ENCODE peak calls at places on chromosomes 13 and 19, in five cellular contexts. X, O, F, D and U are unnamed samples.

GRCh38 chr19:7923295-7924191 is 2.4 kb downstream of the CTXN1 start:
- DNase-seq in X (no peak), O (no peak), F (no peak), D (no peak), U (no peak)

GRCh38 chr13:45786293-45786920 is 65.1 kb downstream of the SIAH3 start:
- DNase-seq in X (no peak), O (no peak), F (no peak), D (no peak), U (no peak)

GRCh38 chr13:48750588-48751383 is 97.1 kb downstream of the CYSLTR2 start:
- DNase-seq in X (no peak), O (no peak), F (no peak), D (peak), U (no peak)

GRCh38 chr19:21115430-21115829 is 26.4 kb upstream of the ZNF431 start:
- DNase-seq in X (no peak), O (no peak), F (no peak), D (no peak), U (no peak)

GRCh38 chr19:10617409-10618121 is 7.8 kb upstream of the SLC44A2 start:
- DNase-seq in X (no peak), O (peak), F (no peak), D (peak), U (no peak)

GRCh38 chr13:108158746-108159145 is 56.6 kb downstream of the LIG4 start:
- DNase-seq in X (no peak), O (no peak), F (no peak), D (no peak), U (no peak)

GRCh38 chr13:67230774-67231480 is 791 bp upstream of the PCDH9 start:
- DNase-seq in X (peak), O (peak), F (peak), D (peak), U (peak)

GRCh38 chr13:111503376-111503775 is 182.9 kb downstream of the TEX29 start:
- DNase-seq in X (no peak), O (no peak), F (no peak), D (no peak), U (no peak)

GRCh38 chr19:10043286-10043927 is 30.1 kb downstream of the RDH8 start:
- DNase-seq in X (no peak), O (peak), F (no peak), D (peak), U (peak)

GRCh38 chr13:59437902-59438301 is 725.8 kb downstream of the DIAPH3 start:
- DNase-seq in X (no peak), O (no peak), F (no peak), D (no peak), U (peak)

GRCh38 chr13:48492123-48493075 is 40.5 kb downstream of the RCBTB2 start:
- DNase-seq in X (peak), O (no peak), F (no peak), D (no peak), U (peak)

GRCh38 chr13:91879360-91879759 is 480.9 kb downstream of the GPC5 start:
- DNase-seq in X (no peak), O (no peak), F (no peak), D (no peak), U (no peak)

GRCh38 chr13:57030671-57031070 is 110.0 kb upstream of the PRR20A start:
- DNase-seq in X (no peak), O (no peak), F (no peak), D (no peak), U (no peak)

GRCh38 chr13:20438801-20439200 is 86.9 kb downstream of the CRYL1 start:
- DNase-seq in X (no peak), O (no peak), F (no peak), D (no peak), U (no peak)

GRCh38 chr13:114064516-114065140 is 67.8 kb downstream of the RASA3 start:
- DNase-seq in X (no peak), O (peak), F (no peak), D (peak), U (no peak)

GRCh38 chr13:77480071-77480470 is 55.4 kb upstream of the SCEL start:
- DNase-seq in X (no peak), O (no peak), F (no peak), D (peak), U (no peak)

GRCh38 chr19:41205995-41206394 is 13.0 kb downstream of the CYP2S1 start:
- DNase-seq in X (no peak), O (no peak), F (no peak), D (no peak), U (no peak)

GRCh38 chr13:35694549-35695233 is 218.2 kb upstream of the MAB21L1 start:
- DNase-seq in X (no peak), O (no peak), F (no peak), D (no peak), U (no peak)

GRCh38 chr13:40985596-40986327 is 33.4 kb downstream of the ELF1 start:
- DNase-seq in X (no peak), O (no peak), F (no peak), D (no peak), U (no peak)

GRCh38 chr19:18208098-18208951 is 4.5 kb upstream of the RAB3A start:
- DNase-seq in X (peak), O (no peak), F (no peak), D (peak), U (no peak)

GRCh38 chr19:18478545-18479311 is 40.8 kb upstream of the ISYNA1 start:
- DNase-seq in X (peak), O (peak), F (no peak), D (peak), U (peak)

GRCh38 chr13:113151745-113152707 is 6.4 kb upstream of the PROZ start:
- DNase-seq in X (no peak), O (no peak), F (no peak), D (peak), U (no peak)

GRCh38 chr19:7928741-7929701 is 3.1 kb upstream of the CTXN1 start:
- DNase-seq in X (peak), O (peak), F (no peak), D (peak), U (peak)

GRCh38 chr19:19539738-19540703 is 2.0 kb downstream of the CILP2 start:
- DNase-seq in X (no peak), O (no peak), F (no peak), D (peak), U (no peak)

GRCh38 chr19:46288896-46289588 is 7.8 kb upstream of the HIF3A start:
- DNase-seq in X (no peak), O (peak), F (no peak), D (peak), U (no peak)

GRCh38 chr19:48724796-48725753 is 5.5 kb upstream of the MAMSTR start:
- DNase-seq in X (no peak), O (peak), F (no peak), D (peak), U (peak)

GRCh38 chr13:114304346-114305034 is 9.8 kb upstream of the CHAMP1 start:
- DNase-seq in X (no peak), O (no peak), F (no peak), D (no peak), U (no peak)

GRCh38 chr13:102903659-102904407 is 58.0 kb downstream of the ERCC5 start:
- DNase-seq in X (no peak), O (peak), F (no peak), D (peak), U (no peak)

GRCh38 chr19:1189419-1189818 is 15.4 kb upstream of the SBNO2 start:
- DNase-seq in X (peak), O (peak), F (no peak), D (no peak), U (no peak)

GRCh38 chr19:38862321-38863059 is 12.7 kb upstream of the HNRNPL start:
- DNase-seq in X (no peak), O (peak), F (no peak), D (no peak), U (peak)

GRCh38 chr13:93023929-93024328 is 202.7 kb upstream of the GPC6 start:
- DNase-seq in X (no peak), O (no peak), F (no peak), D (no peak), U (no peak)

GRCh38 chr13:51769455-51770127 is 34.4 kb downstream of the DHRS12 start:
- DNase-seq in X (no peak), O (no peak), F (no peak), D (peak), U (no peak)

GRCh38 chr19:50478901-50479715 is 2.5 kb upstream of the GARIN5A start:
- DNase-seq in X (no peak), O (peak), F (no peak), D (peak), U (no peak)

GRCh38 chr13:38888309-38888708 is 102.3 kb downstream of the STOML3 start:
- DNase-seq in X (no peak), O (no peak), F (no peak), D (no peak), U (no peak)

GRCh38 chr13:24747248-24748151 is 16.5 kb upstream of the RNF17 start:
- DNase-seq in X (no peak), O (no peak), F (no peak), D (peak), U (no peak)

GRCh38 chr13:80547885-80548284 is 207.0 kb upstream of the SPRY2 start:
- DNase-seq in X (no peak), O (no peak), F (no peak), D (no peak), U (no peak)

GRCh38 chr13:31909889-31910551 is 121.6 kb upstream of the FRY start:
- DNase-seq in X (peak), O (peak), F (peak), D (peak), U (peak)

GRCh38 chr19:34316741-34317241 is 48.2 kb upstream of the GPI start:
- DNase-seq in X (no peak), O (peak), F (no peak), D (peak), U (no peak)

GRCh38 chr19:51331193-51331592 is 10.7 kb downstream of the VSIG10L start:
- DNase-seq in X (no peak), O (no peak), F (no peak), D (no peak), U (no peak)